ENCODE peak calls at places on chromosomes 7 and 10, in five cellular contexts. One of them, this sample, is unnamed.
A peak's percentile ranks its signal among the peaks of the same experiment; 100 is the strongest.

GRCh38 chr10:110803830-110804338 is 67.8 kb upstream of the PDCD4 start:
- DNase-seq in right atrium auricular region: no peak
- DNase-seq in adrenal gland: peak; percentile 65
- DNase-seq in spleen: peak; percentile 79
- DNase-seq in cardiac muscle cell: peak; percentile 66
- DNase-seq in this sample: peak; percentile 79

GRCh38 chr7:114973147-114973546 is 51.3 kb downstream of the MDFIC start:
- DNase-seq in right atrium auricular region: no peak
- DNase-seq in adrenal gland: no peak
- DNase-seq in spleen: no peak
- DNase-seq in cardiac muscle cell: peak; percentile 77
- DNase-seq in this sample: no peak

GRCh38 chr10:98349508-98349922 is 65.5 kb downstream of the PYROXD2 start:
- DNase-seq in right atrium auricular region: peak; percentile 71
- DNase-seq in adrenal gland: peak; percentile 59
- DNase-seq in spleen: no peak
- DNase-seq in cardiac muscle cell: peak; percentile 100
- DNase-seq in this sample: peak; percentile 34

GRCh38 chr7:4246536-4246935 is 435.6 kb upstream of the FOXK1 start:
- DNase-seq in right atrium auricular region: no peak
- DNase-seq in adrenal gland: no peak
- DNase-seq in spleen: peak; percentile 64
- DNase-seq in cardiac muscle cell: no peak
- DNase-seq in this sample: no peak

GRCh38 chr7:131581241-131582157 is 25.1 kb upstream of the PODXL start:
- DNase-seq in right atrium auricular region: peak; percentile 69
- DNase-seq in adrenal gland: peak; percentile 71
- DNase-seq in spleen: no peak
- DNase-seq in cardiac muscle cell: peak; percentile 20
- DNase-seq in this sample: no peak

GRCh38 chr10:98224509-98224908 is 43.5 kb downstream of the LOXL4 start:
- DNase-seq in right atrium auricular region: no peak
- DNase-seq in adrenal gland: no peak
- DNase-seq in spleen: no peak
- DNase-seq in cardiac muscle cell: no peak
- DNase-seq in this sample: no peak

GRCh38 chr7:134365341-134366054 is 48.8 kb upstream of the SLC35B4 start:
- DNase-seq in right atrium auricular region: no peak
- DNase-seq in adrenal gland: no peak
- DNase-seq in spleen: no peak
- DNase-seq in cardiac muscle cell: peak; percentile 90
- DNase-seq in this sample: no peak

GRCh38 chr10:79065091-79065551 is 3.6 kb upstream of the ZMIZ1 start:
- DNase-seq in right atrium auricular region: no peak
- DNase-seq in adrenal gland: no peak
- DNase-seq in spleen: peak; percentile 68
- DNase-seq in cardiac muscle cell: no peak
- DNase-seq in this sample: no peak

GRCh38 chr7:66183700-66184099 is 21.4 kb upstream of the TPST1 start:
- DNase-seq in right atrium auricular region: no peak
- DNase-seq in adrenal gland: peak; percentile 57
- DNase-seq in spleen: no peak
- DNase-seq in cardiac muscle cell: peak; percentile 77
- DNase-seq in this sample: no peak

GRCh38 chr7:55474944-55475911 is 97.1 kb downstream of the VOPP1 start:
- DNase-seq in right atrium auricular region: no peak
- DNase-seq in adrenal gland: no peak
- DNase-seq in spleen: peak; percentile 70
- DNase-seq in cardiac muscle cell: no peak
- DNase-seq in this sample: peak; percentile 8

GRCh38 chr7:7662527-7662926 is 22.0 kb downstream of the UMAD1 start:
- DNase-seq in right atrium auricular region: no peak
- DNase-seq in adrenal gland: no peak
- DNase-seq in spleen: no peak
- DNase-seq in cardiac muscle cell: no peak
- DNase-seq in this sample: no peak

GRCh38 chr10:92240289-92241157 is 50.4 kb downstream of the CPEB3 start:
- DNase-seq in right atrium auricular region: peak; percentile 76
- DNase-seq in adrenal gland: peak; percentile 81
- DNase-seq in spleen: peak; percentile 75
- DNase-seq in cardiac muscle cell: peak; percentile 80
- DNase-seq in this sample: peak; percentile 86

GRCh38 chr7:93715234-93715633 is 140.7 kb upstream of the CALCR start:
- DNase-seq in right atrium auricular region: no peak
- DNase-seq in adrenal gland: peak; percentile 41
- DNase-seq in spleen: peak; percentile 75
- DNase-seq in cardiac muscle cell: peak; percentile 74
- DNase-seq in this sample: peak; percentile 22

GRCh38 chr7:12403287-12404181 is at the start of gene VWDE:
- DNase-seq in right atrium auricular region: no peak
- DNase-seq in adrenal gland: no peak
- DNase-seq in spleen: peak; percentile 78
- DNase-seq in cardiac muscle cell: peak; percentile 13
- DNase-seq in this sample: peak; percentile 54

GRCh38 chr7:70588151-70588550 is 543.8 kb upstream of the GALNT17 start:
- DNase-seq in right atrium auricular region: no peak
- DNase-seq in adrenal gland: no peak
- DNase-seq in spleen: no peak
- DNase-seq in cardiac muscle cell: no peak
- DNase-seq in this sample: no peak

GRCh38 chr10:126350216-126350992 is 37.9 kb downstream of the ADAM12 start:
- DNase-seq in right atrium auricular region: no peak
- DNase-seq in adrenal gland: no peak
- DNase-seq in spleen: no peak
- DNase-seq in cardiac muscle cell: peak; percentile 74
- DNase-seq in this sample: no peak

GRCh38 chr10:63537511-63537910 is 16.3 kb downstream of the REEP3 start:
- DNase-seq in right atrium auricular region: no peak
- DNase-seq in adrenal gland: no peak
- DNase-seq in spleen: no peak
- DNase-seq in cardiac muscle cell: no peak
- DNase-seq in this sample: no peak

GRCh38 chr7:156668130-156668741 is 27.7 kb downstream of the RNF32 start:
- DNase-seq in right atrium auricular region: no peak
- DNase-seq in adrenal gland: no peak
- DNase-seq in spleen: peak; percentile 63
- DNase-seq in cardiac muscle cell: no peak
- DNase-seq in this sample: peak; percentile 28

GRCh38 chr10:59967079-59967478 is 60.7 kb upstream of the CCDC6 start:
- DNase-seq in right atrium auricular region: no peak
- DNase-seq in adrenal gland: no peak
- DNase-seq in spleen: no peak
- DNase-seq in cardiac muscle cell: no peak
- DNase-seq in this sample: no peak

GRCh38 chr10:109405338-109405737 is 518.0 kb downstream of the XPNPEP1 start:
- DNase-seq in right atrium auricular region: no peak
- DNase-seq in adrenal gland: no peak
- DNase-seq in spleen: no peak
- DNase-seq in cardiac muscle cell: no peak
- DNase-seq in this sample: no peak

GRCh38 chr10:13417459-13418126 is 69.5 kb upstream of the SEPHS1 start:
- DNase-seq in right atrium auricular region: no peak
- DNase-seq in adrenal gland: no peak
- DNase-seq in spleen: no peak
- DNase-seq in cardiac muscle cell: peak; percentile 22
- DNase-seq in this sample: no peak

GRCh38 chr10:93073539-93074136 is at the start of gene CYP26A1:
- DNase-seq in right atrium auricular region: peak; percentile 9
- DNase-seq in adrenal gland: no peak
- DNase-seq in spleen: no peak
- DNase-seq in cardiac muscle cell: no peak
- DNase-seq in this sample: no peak

GRCh38 chr7:107890493-107890961 is 456 bp upstream of the DLD start:
- DNase-seq in right atrium auricular region: no peak
- DNase-seq in adrenal gland: no peak
- DNase-seq in spleen: no peak
- DNase-seq in cardiac muscle cell: no peak
- DNase-seq in this sample: peak; percentile 26

GRCh38 chr10:99966306-99966705 is 43.4 kb downstream of the DNMBP start:
- DNase-seq in right atrium auricular region: no peak
- DNase-seq in adrenal gland: no peak
- DNase-seq in spleen: no peak
- DNase-seq in cardiac muscle cell: peak; percentile 66
- DNase-seq in this sample: no peak

GRCh38 chr10:60942604-60943269 is 1.2 kb downstream of the RHOBTB1 start:
- DNase-seq in right atrium auricular region: peak; percentile 62
- DNase-seq in adrenal gland: peak; percentile 67
- DNase-seq in spleen: peak; percentile 84
- DNase-seq in cardiac muscle cell: peak; percentile 47
- DNase-seq in this sample: peak; percentile 49

GRCh38 chr7:137996386-137996851 is 5.5 kb downstream of the CREB3L2 start:
- DNase-seq in right atrium auricular region: peak; percentile 80
- DNase-seq in adrenal gland: peak; percentile 43
- DNase-seq in spleen: no peak
- DNase-seq in cardiac muscle cell: peak; percentile 94
- DNase-seq in this sample: no peak

GRCh38 chr10:16952010-16952550 is 134.9 kb upstream of the RSU1 start:
- DNase-seq in right atrium auricular region: no peak
- DNase-seq in adrenal gland: no peak
- DNase-seq in spleen: no peak
- DNase-seq in cardiac muscle cell: no peak
- DNase-seq in this sample: no peak

GRCh38 chr10:49243610-49244283 is 55.2 kb upstream of the C10orf71 start:
- DNase-seq in right atrium auricular region: no peak
- DNase-seq in adrenal gland: no peak
- DNase-seq in spleen: no peak
- DNase-seq in cardiac muscle cell: no peak
- DNase-seq in this sample: no peak

GRCh38 chr7:36272567-36273269 is 116.9 kb upstream of the ANLN start:
- DNase-seq in right atrium auricular region: no peak
- DNase-seq in adrenal gland: no peak
- DNase-seq in spleen: no peak
- DNase-seq in cardiac muscle cell: no peak
- DNase-seq in this sample: no peak

GRCh38 chr7:43108255-43109011 is 4.0 kb upstream of the HECW1 start:
- DNase-seq in right atrium auricular region: peak; percentile 67
- DNase-seq in adrenal gland: peak; percentile 78
- DNase-seq in spleen: peak; percentile 78
- DNase-seq in cardiac muscle cell: peak; percentile 72
- DNase-seq in this sample: peak; percentile 67

GRCh38 chr10:44966129-44966815 is 6.7 kb downstream of the RASSF4 start:
- DNase-seq in right atrium auricular region: peak; percentile 50
- DNase-seq in adrenal gland: no peak
- DNase-seq in spleen: peak; percentile 49
- DNase-seq in cardiac muscle cell: no peak
- DNase-seq in this sample: peak; percentile 15
- H3K4me3 ChIP-seq in right atrium auricular region: no peak overlapping the region
- H3K4me3 ChIP-seq in adrenal gland: no peak overlapping the region
- H3K4me3 ChIP-seq in spleen: no peak overlapping the region
- H3K4me3 ChIP-seq in cardiac muscle cell: no peak overlapping the region
- H3K4me3 ChIP-seq in this sample: no peak overlapping the region

GRCh38 chr10:72257051-72257892 is 16.5 kb upstream of the DDIT4 start:
- DNase-seq in right atrium auricular region: peak; percentile 72
- DNase-seq in adrenal gland: peak; percentile 62
- DNase-seq in spleen: no peak
- DNase-seq in cardiac muscle cell: peak; percentile 40
- DNase-seq in this sample: no peak

GRCh38 chr10:72260215-72260587 is 13.5 kb upstream of the DDIT4 start:
- DNase-seq in right atrium auricular region: no peak
- DNase-seq in adrenal gland: no peak
- DNase-seq in spleen: no peak
- DNase-seq in cardiac muscle cell: no peak
- DNase-seq in this sample: no peak

GRCh38 chr10:72260588-72261322 is 13.0 kb upstream of the DDIT4 start:
- DNase-seq in right atrium auricular region: peak; percentile 88
- DNase-seq in adrenal gland: peak; percentile 85
- DNase-seq in spleen: peak; percentile 97
- DNase-seq in cardiac muscle cell: peak; percentile 96
- DNase-seq in this sample: peak; percentile 89

GRCh38 chr10:72259491-72260214 is 14.1 kb upstream of the DDIT4 start:
- DNase-seq in right atrium auricular region: no peak
- DNase-seq in adrenal gland: no peak
- DNase-seq in spleen: no peak
- DNase-seq in cardiac muscle cell: peak; percentile 78
- DNase-seq in this sample: no peak

DNA sequence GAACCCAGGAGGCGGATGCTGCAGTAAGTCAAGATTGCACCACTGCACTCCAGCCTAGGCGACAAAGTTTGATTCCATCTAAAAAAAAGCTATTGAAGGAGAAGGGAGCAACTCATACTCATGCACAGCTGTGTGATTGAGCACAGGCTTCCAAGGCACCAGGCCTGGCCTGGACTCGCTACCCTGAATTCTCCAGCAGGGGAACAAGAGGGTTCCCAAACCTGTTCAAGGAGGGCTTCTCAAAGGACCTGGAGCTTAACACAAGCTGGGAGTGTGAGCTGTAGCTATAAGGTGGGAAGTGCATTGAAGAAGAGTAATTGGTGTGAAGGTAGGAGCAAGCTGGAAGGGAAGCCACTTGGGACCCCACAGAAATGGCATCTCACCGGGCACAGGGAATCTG is 15.1 kb upstream of the DDIT4 start:
- DNase-seq in right atrium auricular region: no peak
- DNase-seq in adrenal gland: no peak
- DNase-seq in spleen: no peak
- DNase-seq in cardiac muscle cell: no peak
- DNase-seq in this sample: no peak
- H3K4me1 ChIP-seq in right atrium auricular region: peaks cover 5% of the 10 kb centered on the region
- H3K4me1 ChIP-seq in adrenal gland: peaks cover 73% of the 10 kb centered on the region
- H3K4me1 ChIP-seq in spleen: peaks cover 98% of the 10 kb centered on the region
- H3K4me1 ChIP-seq in cardiac muscle cell: peaks cover 68% of the 10 kb centered on the region
- H3K4me1 ChIP-seq in this sample: peaks cover 27% of the 10 kb centered on the region

DNA sequence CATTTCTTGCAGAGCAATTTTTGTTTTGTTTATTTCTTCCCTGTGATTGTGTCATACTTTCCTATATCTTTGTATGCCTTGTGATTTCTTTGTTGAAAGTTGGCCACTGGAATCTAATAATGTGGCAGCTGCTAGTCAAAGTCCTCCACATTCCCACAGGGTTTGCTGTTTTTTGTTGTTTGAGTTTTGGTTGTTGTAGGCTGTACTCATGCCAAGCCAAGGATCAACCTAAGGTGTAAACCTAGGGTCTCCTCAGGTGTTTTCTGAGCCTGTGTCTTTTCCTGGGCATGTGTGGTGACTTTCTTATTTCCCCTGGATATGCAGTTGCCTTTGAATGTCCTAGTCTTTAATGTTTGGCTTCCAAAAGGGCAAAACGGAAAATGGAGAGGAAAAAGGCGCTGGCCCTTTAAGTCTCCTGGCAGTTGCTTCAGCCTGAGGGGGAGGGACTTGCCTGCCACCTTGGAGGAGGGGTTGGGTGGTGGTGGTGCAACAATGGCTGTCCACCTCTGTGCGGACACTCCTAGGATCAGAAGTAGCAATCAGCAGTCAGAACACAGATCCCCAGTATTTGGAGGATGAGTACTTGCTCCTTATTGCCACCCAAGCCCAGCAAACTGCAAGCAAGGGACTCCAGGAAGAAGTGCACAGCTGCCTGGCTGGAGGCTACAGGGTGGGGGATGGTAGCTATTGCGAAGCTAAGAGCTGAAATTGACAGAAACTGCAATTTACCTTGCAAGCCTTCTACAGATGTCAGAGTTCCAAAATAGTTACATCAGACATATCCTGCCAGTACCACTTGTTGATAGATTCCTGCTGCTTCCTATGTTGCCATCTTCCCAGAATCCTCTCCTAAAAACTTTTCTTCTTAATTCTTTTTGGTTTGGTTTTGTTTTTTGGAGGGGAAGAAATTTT is 5.6 kb upstream of the ZNF518A start:
- DNase-seq in right atrium auricular region: no peak
- DNase-seq in adrenal gland: no peak
- DNase-seq in spleen: peak; percentile 77
- DNase-seq in cardiac muscle cell: peak; percentile 83
- DNase-seq in this sample: peak; percentile 74
- H3K4me3 ChIP-seq in right atrium auricular region: no peak overlapping the region
- H3K4me3 ChIP-seq in adrenal gland: no peak overlapping the region
- H3K4me3 ChIP-seq in spleen: no peak overlapping the region
- H3K4me3 ChIP-seq in cardiac muscle cell: peak overlapping the region; percentile 29
- H3K4me3 ChIP-seq in this sample: peak overlapping the region; percentile 16

GRCh38 chr10:21720090-21720489 is 186.1 kb downstream of the MLLT10 start:
- DNase-seq in right atrium auricular region: no peak
- DNase-seq in adrenal gland: no peak
- DNase-seq in spleen: no peak
- DNase-seq in cardiac muscle cell: no peak
- DNase-seq in this sample: no peak
- H3K4me1 ChIP-seq in right atrium auricular region: no peaks in the 10 kb centered on the region
- H3K4me1 ChIP-seq in adrenal gland: peaks cover 14% of the 10 kb centered on the region
- H3K4me1 ChIP-seq in spleen: peaks cover 16% of the 10 kb centered on the region
- H3K4me1 ChIP-seq in cardiac muscle cell: peaks cover 54% of the 10 kb centered on the region
- H3K4me1 ChIP-seq in this sample: peaks cover 8% of the 10 kb centered on the region